ENCODE peak calls at places on chromosomes 16 and 17, in nine cellular contexts. W is fibroblast of mammary gland, R is Peyer's patch, U is fibroblast of the aortic adventitia, G is ascending aorta, I is thoracic aorta, T is endodermal cell, J is body of pancreas, O is ovary. K is an unnamed sample.

GRCh38 chr16:1413684-1414531 is 596 bp downstream of the UNKL start:
- DNase-seq in W (peak; percentile 41), R (peak; percentile 73), U (peak; percentile 39), G (peak; percentile 71), I (no peak), T (peak; percentile 89), J (peak; percentile 58), O (peak; percentile 44), K (peak; percentile 56)

GRCh38 chr16:85209526-85210121 is 97.4 kb upstream of the CIBAR2 start:
- DNase-seq in W (no peak), R (no peak), U (no peak), G (no peak), I (no peak), T (no peak), J (peak; percentile 70), O (peak; percentile 62), K (no peak)

GRCh38 chr16:50879873-50880695 is 138.2 kb downstream of the CYLD start:
- DNase-seq in W (no peak), R (no peak), U (no peak), G (peak; percentile 15), I (no peak), T (peak; percentile 92), J (peak; percentile 34), O (no peak), K (no peak)

GRCh38 chr17:63082952-63083351 is 116.9 kb downstream of the TANC2 start:
- DNase-seq in W (peak; percentile 46), R (no peak), U (peak; percentile 28), G (no peak), I (no peak), T (no peak), J (no peak), O (no peak), K (peak; percentile 35)

GRCh38 chr17:74779948-74780400 is 3.8 kb upstream of the NAT9 start:
- DNase-seq in W (no peak), R (peak; percentile 86), U (no peak), G (peak; percentile 78), I (no peak), T (no peak), J (no peak), O (no peak), K (no peak)

GRCh38 chr17:39950871-39951348 is 11.9 kb upstream of the GSDMA start:
- DNase-seq in W (peak; percentile 53), R (no peak), U (peak; percentile 35), G (no peak), I (no peak), T (no peak), J (peak; percentile 53), O (peak; percentile 19), K (peak; percentile 11)

GRCh38 chr16:54493594-54493993 is 207.0 kb upstream of the IRX3 start:
- DNase-seq in W (peak; percentile 47), R (no peak), U (peak; percentile 63), G (no peak), I (no peak), T (no peak), J (no peak), O (no peak), K (peak; percentile 21)

GRCh38 chr16:72474511-72475123 is 302.7 kb upstream of the PMFBP1 start:
- DNase-seq in W (peak; percentile 68), R (no peak), U (peak; percentile 69), G (no peak), I (no peak), T (no peak), J (no peak), O (no peak), K (peak; percentile 79)

GRCh38 chr17:78223765-78224164 is 7.7 kb upstream of the TMEM235 start:
- DNase-seq in W (no peak), R (no peak), U (no peak), G (no peak), I (no peak), T (no peak), J (no peak), O (no peak), K (no peak)

GRCh38 chr17:869067-869466 is 86.9 kb downstream of the MRM3 start:
- DNase-seq in W (peak; percentile 95), R (no peak), U (peak; percentile 80), G (peak; percentile 82), I (peak; percentile 47), T (no peak), J (peak; percentile 31), O (peak; percentile 80), K (peak; percentile 16)

GRCh38 chr17:8785547-8786412 is 13.4 kb downstream of the MFSD6L start:
- DNase-seq in W (peak; percentile 67), R (peak; percentile 59), U (peak; percentile 81), G (peak; percentile 93), I (peak; percentile 23), T (peak; percentile 99), J (peak; percentile 82), O (peak; percentile 45), K (peak; percentile 76)
- TF ChIP-seq CTCF in W (peak; percentile 86), R (peak; percentile 53), U (peak; percentile 88), G (peak; percentile 84), I (peak; percentile 85), T (peak; percentile 92), J (peak; percentile 78), O (peak; percentile 25), K (peak; percentile 86)

DNA sequence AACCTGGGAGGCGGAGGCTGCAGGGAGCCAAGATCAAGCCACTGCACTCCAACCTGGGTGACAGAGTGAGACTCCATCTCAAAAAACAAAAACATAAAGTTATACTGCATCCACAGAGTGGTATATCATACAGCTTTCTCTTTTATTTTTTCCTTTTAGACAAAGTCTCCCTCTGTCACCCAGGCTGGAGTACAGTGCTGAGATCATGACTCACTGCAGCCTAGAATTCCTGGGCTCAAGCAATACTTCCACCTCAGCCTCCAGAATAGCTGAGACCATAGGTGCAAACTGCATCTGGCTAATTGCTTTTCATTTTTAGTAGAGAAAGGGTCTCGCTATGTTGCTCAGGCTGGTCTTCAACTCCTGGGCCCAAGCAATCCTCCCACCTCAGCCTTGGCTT is 10.0 kb upstream of the COPRS start:
- DNase-seq in W (no peak), R (no peak), U (no peak), G (no peak), I (no peak), T (no peak), J (no peak), O (no peak), K (no peak)
- H3K4me3 ChIP-seq in W (no peak overlapping the region), R (no peak overlapping the region), U (no peak overlapping the region), G (no peak overlapping the region), I (no peak overlapping the region), T (no peak overlapping the region), J (no peak overlapping the region), O (no peak overlapping the region), K (no peak overlapping the region)

GRCh38 chr16:57609541-57610401 is 18.7 kb upstream of the ADGRG1 start:
- DNase-seq in W (no peak), R (peak; percentile 56), U (peak; percentile 65), G (peak; percentile 59), I (no peak), T (peak; percentile 38), J (peak; percentile 71), O (no peak), K (peak; percentile 54)
- TF ChIP-seq CTCF in W (no peak), R (no peak), U (peak; percentile 17), G (no peak), I (no peak), T (no peak), J (no peak), O (no peak), K (peak; percentile 37)

DNA sequence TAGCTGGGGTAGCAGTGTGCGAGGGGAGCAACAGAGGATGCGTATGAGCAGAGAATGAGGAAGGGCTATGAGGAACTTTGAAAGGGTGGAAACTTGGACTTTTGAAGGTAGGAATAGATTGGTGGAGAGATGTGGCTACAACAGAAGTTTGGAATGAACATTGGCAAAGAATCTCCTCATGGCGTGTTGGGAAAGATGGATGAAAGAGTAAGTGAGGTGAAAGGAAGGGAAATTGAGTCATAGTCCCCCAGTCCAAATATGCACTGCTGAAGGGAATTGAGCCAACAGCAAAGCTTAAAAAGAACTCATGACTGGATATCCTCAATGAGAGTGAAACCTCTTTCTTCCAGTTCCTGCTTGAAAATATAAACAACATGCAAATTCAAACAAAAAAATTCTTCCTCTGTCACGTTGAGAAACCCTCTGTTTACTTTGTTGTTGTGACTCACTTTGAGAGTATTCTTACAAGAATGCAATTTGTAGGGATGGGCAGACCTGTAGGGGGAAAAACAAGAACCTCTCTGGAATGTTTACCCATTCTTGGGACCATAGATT is 313.2 kb upstream of the KCNJ16 start:
- DNase-seq in W (peak; percentile 95), R (no peak), U (peak; percentile 96), G (no peak), I (no peak), T (no peak), J (no peak), O (no peak), K (peak; percentile 88)
- H3K4me3 ChIP-seq in W (no peak overlapping the region), R (no peak overlapping the region), U (no peak overlapping the region), G (no peak overlapping the region), I (no peak overlapping the region), T (no peak overlapping the region), J (no peak overlapping the region), O (no peak overlapping the region), K (no peak overlapping the region)

GRCh38 chr16:81879625-81880024 is 100.5 kb downstream of the PLCG2 start:
- DNase-seq in W (no peak), R (no peak), U (no peak), G (no peak), I (no peak), T (peak; percentile 64), J (no peak), O (no peak), K (no peak)
- TF ChIP-seq CTCF in W (no peak), R (no peak), U (no peak), G (no peak), I (no peak), T (peak; percentile 73), J (no peak), O (no peak), K (no peak)

K was measured in fibroblast of pulmonary artery.